ENCODE peak calls at places on chromosomes 7 and 10, in ten cellular contexts. I is body of pancreas, S is stomach, X is esophagus squamous epithelium, R is A549, V is transverse colon, Y is adrenal gland, T is spleen, C is IMR-90, M is right lobe of liver. N is an unnamed sample.

GRCh38 chr10:77603529-77603927 is 34.1 kb downstream of the KCNMA1 start:
- DNase-seq in Y (no peak), I (no peak), T (no peak), R (no peak), C (peak; percentile 44), X (no peak), M (peak; percentile 71), V (peak; percentile 68), S (peak; percentile 37), N (no peak)

GRCh38 chr7:81690688-81691087 is 79.2 kb downstream of the HGF start:
- DNase-seq in M (no peak), S (no peak), I (no peak), R (no peak), X (no peak), C (no peak), Y (no peak), V (no peak), T (no peak), N (no peak)

GRCh38 chr10:132104471-132105301 is 38.9 kb downstream of the JAKMIP3 start:
- DNase-seq in M (peak; percentile 37), S (peak; percentile 17), R (no peak), C (no peak), V (no peak), I (peak; percentile 1), T (peak; percentile 64), Y (no peak), X (no peak), N (no peak)

GRCh38 chr10:113494736-113495135 is 58.1 kb upstream of the HABP2 start:
- DNase-seq in Y (no peak), C (no peak), V (no peak), R (no peak), I (no peak), S (no peak), T (no peak), M (no peak), X (no peak), N (no peak)

GRCh38 chr7:81162771-81163525 is 244.1 kb upstream of the SEMA3C start:
- DNase-seq in M (no peak), I (no peak), Y (no peak), T (no peak), V (no peak), S (no peak), C (peak; percentile 70), X (no peak), R (no peak), N (no peak)

GRCh38 chr10:114482480-114482879 is 78.2 kb upstream of the AFAP1L2 start:
- DNase-seq in V (no peak), T (no peak), S (no peak), I (no peak), X (no peak), R (no peak), M (no peak), Y (no peak), C (no peak), N (no peak)

GRCh38 chr7:20785211-20786048 is 1.3 kb downstream of the SP8 start:
- DNase-seq in C (no peak), R (no peak), I (peak; percentile 40), T (no peak), M (no peak), Y (no peak), S (peak; percentile 36), X (no peak), V (no peak), N (peak; percentile 59)

GRCh38 chr10:132296671-132297443 is 10.9 kb downstream of the STK32C start:
- DNase-seq in S (no peak), C (no peak), X (no peak), R (no peak), M (peak; percentile 48), Y (no peak), I (peak; percentile 3), V (no peak), T (peak; percentile 62), N (peak; percentile 42)

GRCh38 chr10:100470367-100470766 is 7.6 kb downstream of the WNT8B start:
- DNase-seq in Y (no peak), M (no peak), V (no peak), I (no peak), R (no peak), T (no peak), X (no peak), C (peak; percentile 11), S (no peak), N (no peak)

DNA sequence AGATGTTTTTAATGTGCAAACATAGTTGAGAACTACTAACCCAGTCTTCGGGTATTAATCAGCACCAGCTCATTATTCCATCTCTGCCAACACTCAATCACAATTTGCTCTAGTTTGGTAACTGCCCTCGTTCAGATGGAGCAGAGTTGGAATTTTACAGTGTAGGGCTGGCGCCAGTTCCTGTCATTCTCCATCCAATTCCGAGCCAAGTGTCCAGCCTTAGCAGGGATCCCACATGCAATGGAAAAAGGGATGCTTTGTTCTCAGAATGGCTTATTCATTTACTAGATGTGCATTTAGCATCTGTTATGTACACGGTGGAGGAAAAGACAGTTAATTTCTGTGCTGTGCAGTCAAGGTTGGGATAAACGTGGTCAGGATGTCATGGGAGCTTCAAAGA is 504.5 kb upstream of the GALNT17 start:
- DNase-seq in I (no peak), V (no peak), T (no peak), C (no peak), R (no peak), S (no peak), X (no peak), M (no peak), Y (no peak), N (no peak)
- TF ChIP-seq POLR2A in I (no peak), V (no peak), T (no peak), C (no peak), R (no peak), S (no peak), X (no peak), M (no peak), Y (no peak), N (no peak)

DNA sequence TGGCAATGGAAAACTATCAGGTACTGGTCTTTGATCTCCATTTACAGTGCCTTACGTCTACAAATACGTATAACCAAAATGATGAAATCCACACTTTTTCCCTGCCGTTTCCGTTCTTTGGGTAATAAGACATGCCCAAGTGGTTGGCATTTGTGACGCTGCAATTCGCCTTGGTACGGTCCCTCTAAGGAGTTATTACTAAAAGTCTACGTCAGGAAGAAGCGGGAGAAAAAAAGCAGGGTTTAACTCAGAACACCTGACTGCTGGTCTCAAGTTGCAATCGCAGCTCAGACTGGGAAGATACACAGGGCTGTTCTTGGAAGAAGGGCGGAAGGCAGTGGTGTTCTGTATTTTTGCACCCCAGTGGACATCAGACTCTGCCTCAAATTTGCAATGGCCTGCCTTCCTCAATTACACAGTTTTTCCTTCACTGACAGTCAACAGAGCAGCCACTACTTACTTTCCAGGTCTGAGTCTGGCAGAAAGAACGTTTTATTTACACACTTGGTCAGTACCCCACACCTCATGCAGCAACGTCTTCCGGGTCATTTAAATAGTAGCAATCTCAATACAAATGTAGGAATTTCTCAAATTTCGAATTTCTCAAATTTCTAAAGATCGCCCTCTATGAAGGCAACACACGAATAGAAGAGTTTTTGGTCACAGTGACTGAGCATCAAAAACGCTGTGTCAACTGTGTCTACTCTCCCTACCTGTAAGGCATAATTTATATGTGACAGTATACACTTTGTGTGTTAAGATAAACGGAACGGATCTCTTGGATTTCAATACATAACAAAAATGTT is 2.1 kb downstream of the BAIAP2L1 start:
- DNase-seq in C (no peak), Y (no peak), T (no peak), R (no peak), M (peak; percentile 5), X (no peak), I (peak; percentile 33), V (no peak), S (no peak), N (no peak)
- TF ChIP-seq POLR2A in C (no peak), Y (no peak), T (no peak), R (no peak), M (no peak), X (no peak), I (no peak), V (no peak), S (no peak), N (no peak)

GRCh38 chr7:127347567-127348246 is 44.8 kb downstream of the ZNF800 start:
- DNase-seq in X (no peak), C (peak; percentile 61), I (peak; percentile 85), Y (peak; percentile 76), T (peak; percentile 94), V (peak; percentile 79), R (peak; percentile 69), S (peak; percentile 81), M (peak; percentile 83), N (peak; percentile 84)
- TF ChIP-seq POLR2A in X (no peak), C (no peak), I (no peak), Y (no peak), T (no peak), V (no peak), R (no peak), S (no peak), M (no peak), N (no peak)

DNA sequence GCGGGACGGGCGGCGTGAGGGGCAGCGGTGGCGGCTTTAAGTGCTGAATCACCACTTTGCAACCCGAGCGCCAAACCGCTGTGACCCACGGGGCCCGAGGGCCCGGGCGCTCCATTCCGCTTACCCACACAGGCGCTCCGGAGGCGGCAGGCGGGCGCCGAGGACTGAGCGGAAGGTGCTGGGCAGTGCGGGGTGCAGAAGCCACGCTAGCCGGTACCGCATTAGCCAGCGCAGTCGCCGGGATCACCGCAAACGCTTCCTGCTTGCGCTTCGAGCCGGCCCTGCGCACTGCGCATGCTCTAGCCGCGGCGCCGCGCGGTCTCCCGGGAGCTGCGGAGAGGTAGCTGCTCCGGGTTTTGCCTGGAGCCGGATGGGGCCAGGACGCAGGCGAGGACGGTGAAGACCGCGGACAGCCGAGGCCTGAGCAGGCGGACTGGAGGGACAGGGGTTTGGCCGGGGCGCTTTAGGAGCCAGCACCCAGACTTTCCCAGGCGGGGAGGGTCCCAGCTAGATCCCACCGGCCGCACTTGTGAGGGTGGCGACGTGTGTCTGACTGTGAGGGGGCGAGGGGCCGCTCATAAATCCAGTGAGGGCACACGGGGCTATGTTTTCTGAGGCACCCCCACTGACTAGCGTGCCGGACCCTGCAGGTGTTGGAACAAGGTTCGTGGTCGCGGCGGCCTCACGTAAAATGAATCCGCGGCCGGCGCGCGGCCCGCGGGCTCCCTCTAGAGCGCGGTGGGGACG is at the start of gene IDE:
- DNase-seq in I (peak; percentile 90), Y (peak; percentile 88), S (peak; percentile 91), V (peak; percentile 92), X (peak; percentile 43), C (peak; percentile 88), M (peak; percentile 93), R (peak; percentile 90), T (peak; percentile 97), N (peak; percentile 83)
- TF ChIP-seq POLR2A in I (peak; percentile 78), Y (peak; percentile 79), S (no peak), V (peak; percentile 62), X (peak; percentile 21), C (no peak), M (peak; percentile 73), R (peak; percentile 94), T (peak; percentile 52), N (peak; percentile 54)

GRCh38 chr10:71319042-71319799 is at the start of gene SLC29A3:
- DNase-seq in Y (peak; percentile 85), S (peak; percentile 85), V (peak; percentile 88), C (peak; percentile 70), M (peak; percentile 89), I (peak; percentile 88), X (peak; percentile 31), T (peak; percentile 95), R (peak; percentile 79), N (peak; percentile 90)
- TF ChIP-seq POLR2A in Y (peak; percentile 75), S (no peak), V (peak; percentile 56), C (no peak), M (peak; percentile 81), I (peak; percentile 73), X (no peak), T (no peak), R (peak; percentile 73), N (peak; percentile 53)

GRCh38 chr10:15088428-15089261 is at the start of gene ACBD7:
- DNase-seq in V (peak; percentile 80), R (peak; percentile 95), T (peak; percentile 93), C (peak; percentile 61), Y (peak; percentile 86), M (peak; percentile 68), I (peak; percentile 86), X (peak; percentile 24), S (peak; percentile 86), N (peak; percentile 89)
- TF ChIP-seq POLR2A in V (no peak), R (no peak), T (no peak), C (no peak), Y (no peak), M (no peak), I (no peak), X (no peak), S (no peak), N (no peak)

N was measured in Peyer's patch.